ENCODE peak calls at places on chromosomes 11 and 22, in seven cellular contexts. F is PC-3, Q is ELR, O is IMR-90, T is mucosa of descending colon, X is naive B cell, H is substantia nigra. S is an unnamed sample.

GRCh38 chr11:123197711-123198110 is 2.7 kb upstream of the CLMP start:
- DNase-seq in O (peak), X (no peak), Q (peak), T (no peak), H (no peak), F (peak), S (peak)

GRCh38 chr22:37244114-37244921 is at the start of gene RAC2:
- DNase-seq in O (peak), F (peak), T (peak), X (peak), Q (peak), H (no peak), S (peak)

GRCh38 chr11:28794405-28794804 is 686.2 kb downstream of the METTL15 start:
- DNase-seq in F (peak), H (no peak), O (peak), T (no peak), Q (no peak), X (no peak), S (no peak)

GRCh38 chr22:40637181-40638150 is 947 bp upstream of the MRTFA start:
- DNase-seq in T (peak), F (peak), H (peak), X (peak), O (no peak), Q (peak), S (peak)

GRCh38 chr11:118171274-118172062 is 5.0 kb downstream of the SCN2B start:
- DNase-seq in T (peak), X (peak), Q (peak), O (peak), F (peak), H (peak), S (peak)

GRCh38 chr11:101470881-101471535 is 112.8 kb downstream of the TRPC6 start:
- DNase-seq in F (peak), X (no peak), O (peak), H (no peak), Q (peak), T (no peak), S (peak)

GRCh38 chr11:18705651-18706281 is 7.2 kb downstream of the TMEM86A start:
- DNase-seq in F (no peak), Q (no peak), T (peak), H (peak), O (no peak), X (peak), S (no peak)

GRCh38 chr11:77669848-77670511 is 32.4 kb upstream of the CLNS1A start:
- DNase-seq in O (peak), T (no peak), X (no peak), Q (peak), H (no peak), F (peak), S (no peak)

GRCh38 chr11:128624269-128625170 is 37.2 kb upstream of the ETS1 start:
- DNase-seq in F (no peak), H (no peak), Q (no peak), T (peak), O (no peak), X (peak), S (peak)

GRCh38 chr11:1235615-1236315 is 12.9 kb downstream of the MUC5B start:
- DNase-seq in F (no peak), T (peak), X (no peak), Q (no peak), O (no peak), H (no peak), S (no peak)

GRCh38 chr11:44774131-44774530 is 47.4 kb downstream of the TSPAN18 start:
- DNase-seq in H (no peak), T (peak), F (no peak), X (no peak), Q (no peak), O (no peak), S (no peak)

GRCh38 chr11:120210651-120211521 is at the start of gene OAF:
- DNase-seq in Q (peak), X (peak), H (peak), T (peak), F (peak), O (peak), S (peak)

GRCh38 chr11:61777234-61778090 is 14.9 kb downstream of the TMEM258 start:
- DNase-seq in F (no peak), H (peak), O (no peak), X (peak), Q (no peak), T (peak), S (no peak)

GRCh38 chr11:63985812-63986155 is 454 bp upstream of the OTUB1 start:
- DNase-seq in F (no peak), Q (peak), O (no peak), H (no peak), T (peak), X (peak), S (no peak)

GRCh38 chr22:19974233-19974861 is 32.7 kb upstream of the TXNRD2 start:
- DNase-seq in F (peak), O (peak), X (no peak), T (peak), Q (peak), H (peak), S (peak)

GRCh38 chr11:34150494-34151151 is 45.2 kb downstream of the NAT10 start:
- DNase-seq in X (no peak), Q (no peak), F (no peak), H (no peak), O (no peak), T (no peak), S (no peak)